ENCODE peak calls at places on chromosomes 16 and 17, in nine cellular contexts. One of them, this sample, is unnamed.

GRCh38 chr16:49862694-49863093 is 6.8 kb upstream of the ZNF423 start:
- DNase-seq in midbrain: no peak
- DNase-seq in upper lobe of right lung: no peak
- DNase-seq in HEK293T: no peak
- DNase-seq in cardiac fibroblast: no peak
- DNase-seq in NCI-H774: no peak
- DNase-seq in mammary epithelial cell: no peak
- DNase-seq in islet precursor cell: no peak
- DNase-seq in immature natural killer cell: no peak
- DNase-seq in this sample: no peak

GRCh38 chr16:2267913-2268666 is at the start of gene RNPS1:
- DNase-seq in midbrain: peak
- DNase-seq in upper lobe of right lung: peak
- DNase-seq in HEK293T: peak
- DNase-seq in cardiac fibroblast: peak
- DNase-seq in NCI-H774: peak
- DNase-seq in mammary epithelial cell: peak
- DNase-seq in islet precursor cell: peak
- DNase-seq in immature natural killer cell: peak
- DNase-seq in this sample: peak

GRCh38 chr17:56934280-56934679 is 20.4 kb upstream of the TRIM25 start:
- DNase-seq in midbrain: no peak
- DNase-seq in upper lobe of right lung: no peak
- DNase-seq in HEK293T: no peak
- DNase-seq in cardiac fibroblast: no peak
- DNase-seq in NCI-H774: no peak
- DNase-seq in mammary epithelial cell: peak
- DNase-seq in islet precursor cell: no peak
- DNase-seq in immature natural killer cell: peak
- DNase-seq in this sample: no peak

GRCh38 chr17:81804559-81805399 is 829 bp downstream of the GCGR start:
- DNase-seq in midbrain: no peak
- DNase-seq in upper lobe of right lung: no peak
- DNase-seq in HEK293T: no peak
- DNase-seq in cardiac fibroblast: no peak
- DNase-seq in NCI-H774: no peak
- DNase-seq in mammary epithelial cell: no peak
- DNase-seq in islet precursor cell: no peak
- DNase-seq in immature natural killer cell: no peak
- DNase-seq in this sample: no peak

GRCh38 chr17:54903375-54903774 is 2.7 kb downstream of the TOM1L1 start:
- DNase-seq in midbrain: peak
- DNase-seq in upper lobe of right lung: peak
- DNase-seq in HEK293T: no peak
- DNase-seq in cardiac fibroblast: peak
- DNase-seq in NCI-H774: no peak
- DNase-seq in mammary epithelial cell: no peak
- DNase-seq in islet precursor cell: no peak
- DNase-seq in immature natural killer cell: no peak
- DNase-seq in this sample: no peak

GRCh38 chr16:14333361-14333760 is 262.2 kb downstream of the MRTFB start:
- DNase-seq in midbrain: no peak
- DNase-seq in upper lobe of right lung: no peak
- DNase-seq in HEK293T: no peak
- DNase-seq in cardiac fibroblast: no peak
- DNase-seq in NCI-H774: no peak
- DNase-seq in mammary epithelial cell: no peak
- DNase-seq in islet precursor cell: no peak
- DNase-seq in immature natural killer cell: no peak
- DNase-seq in this sample: no peak

GRCh38 chr17:43871947-43872690 is 25.1 kb downstream of the CD300LG start:
- DNase-seq in midbrain: no peak
- DNase-seq in upper lobe of right lung: no peak
- DNase-seq in HEK293T: no peak
- DNase-seq in cardiac fibroblast: no peak
- DNase-seq in NCI-H774: peak
- DNase-seq in mammary epithelial cell: peak
- DNase-seq in islet precursor cell: no peak
- DNase-seq in immature natural killer cell: no peak
- DNase-seq in this sample: no peak

GRCh38 chr17:31470592-31470991 is 79.1 kb downstream of the RAB11FIP4 start:
- DNase-seq in midbrain: no peak
- DNase-seq in upper lobe of right lung: no peak
- DNase-seq in HEK293T: no peak
- DNase-seq in cardiac fibroblast: no peak
- DNase-seq in NCI-H774: no peak
- DNase-seq in mammary epithelial cell: no peak
- DNase-seq in islet precursor cell: no peak
- DNase-seq in immature natural killer cell: no peak
- DNase-seq in this sample: no peak

GRCh38 chr16:87686697-87687570 is 78.9 kb downstream of the KLHDC4 start:
- DNase-seq in midbrain: peak
- DNase-seq in upper lobe of right lung: no peak
- DNase-seq in HEK293T: no peak
- DNase-seq in cardiac fibroblast: peak
- DNase-seq in NCI-H774: no peak
- DNase-seq in mammary epithelial cell: no peak
- DNase-seq in islet precursor cell: no peak
- DNase-seq in immature natural killer cell: no peak
- DNase-seq in this sample: no peak

GRCh38 chr16:508884-509736 is 18.4 kb upstream of the CAPN15 start:
- DNase-seq in midbrain: no peak
- DNase-seq in upper lobe of right lung: no peak
- DNase-seq in HEK293T: no peak
- DNase-seq in cardiac fibroblast: peak
- DNase-seq in NCI-H774: no peak
- DNase-seq in mammary epithelial cell: no peak
- DNase-seq in islet precursor cell: no peak
- DNase-seq in immature natural killer cell: no peak
- DNase-seq in this sample: no peak

GRCh38 chr17:63704836-63705235 is 4.9 kb upstream of the LIMD2 start:
- DNase-seq in midbrain: no peak
- DNase-seq in upper lobe of right lung: no peak
- DNase-seq in HEK293T: no peak
- DNase-seq in cardiac fibroblast: no peak
- DNase-seq in NCI-H774: no peak
- DNase-seq in mammary epithelial cell: no peak
- DNase-seq in islet precursor cell: no peak
- DNase-seq in immature natural killer cell: no peak
- DNase-seq in this sample: no peak

GRCh38 chr16:72794986-72795385 is 252.9 kb downstream of the ZFHX3 start:
- DNase-seq in midbrain: no peak
- DNase-seq in upper lobe of right lung: no peak
- DNase-seq in HEK293T: no peak
- DNase-seq in cardiac fibroblast: no peak
- DNase-seq in NCI-H774: no peak
- DNase-seq in mammary epithelial cell: no peak
- DNase-seq in islet precursor cell: no peak
- DNase-seq in immature natural killer cell: no peak
- DNase-seq in this sample: no peak

GRCh38 chr17:9644910-9645751 is at the start of gene USP43:
- DNase-seq in midbrain: no peak
- DNase-seq in upper lobe of right lung: peak
- DNase-seq in HEK293T: peak
- DNase-seq in cardiac fibroblast: peak
- DNase-seq in NCI-H774: peak
- DNase-seq in mammary epithelial cell: peak
- DNase-seq in islet precursor cell: peak
- DNase-seq in immature natural killer cell: peak
- DNase-seq in this sample: peak

GRCh38 chr17:4953461-4953961 is 2.6 kb downstream of the ENO3 start:
- DNase-seq in midbrain: no peak
- DNase-seq in upper lobe of right lung: no peak
- DNase-seq in HEK293T: no peak
- DNase-seq in cardiac fibroblast: peak
- DNase-seq in NCI-H774: no peak
- DNase-seq in mammary epithelial cell: no peak
- DNase-seq in islet precursor cell: no peak
- DNase-seq in immature natural killer cell: no peak
- DNase-seq in this sample: no peak

GRCh38 chr17:71975998-71976649 is 144.7 kb upstream of the SOX9 start:
- DNase-seq in midbrain: peak
- DNase-seq in upper lobe of right lung: no peak
- DNase-seq in HEK293T: no peak
- DNase-seq in cardiac fibroblast: peak
- DNase-seq in NCI-H774: no peak
- DNase-seq in mammary epithelial cell: peak
- DNase-seq in islet precursor cell: peak
- DNase-seq in immature natural killer cell: no peak
- DNase-seq in this sample: no peak

GRCh38 chr16:87293990-87294389 is 23.2 kb downstream of the C16orf95 start:
- DNase-seq in midbrain: no peak
- DNase-seq in upper lobe of right lung: no peak
- DNase-seq in HEK293T: no peak
- DNase-seq in cardiac fibroblast: no peak
- DNase-seq in NCI-H774: no peak
- DNase-seq in mammary epithelial cell: no peak
- DNase-seq in islet precursor cell: no peak
- DNase-seq in immature natural killer cell: no peak
- DNase-seq in this sample: no peak

This sample was measured in NCI-H1105 treated with DMSO at 0.1 percent for 48 hours.